ENCODE peak calls at places on chromosomes 11 and 22, in four cellular contexts. One of them, this sample, is unnamed.

GRCh38 chr11:34055218-34056000 is 3.9 kb downstream of the CAPRIN1 start:
- DNase-seq in pancreas: no peak
- DNase-seq in breast epithelium: no peak
- DNase-seq in tibial artery: no peak
- DNase-seq in this sample: no peak

GRCh38 chr22:18991138-18991432 is 55.0 kb upstream of the PRODH start:
- DNase-seq in breast epithelium: no peak
- DNase-seq in tibial artery: no peak
- DNase-seq in pancreas: no peak
- DNase-seq in this sample: no peak

GRCh38 chr11:112100457-112100856 is 13.8 kb downstream of the SDHD start:
- DNase-seq in pancreas: no peak
- DNase-seq in breast epithelium: no peak
- DNase-seq in tibial artery: no peak
- DNase-seq in this sample: no peak

GRCh38 chr11:57071829-57072228 is 83.1 kb downstream of the OR5AK2 start:
- DNase-seq in breast epithelium: no peak
- DNase-seq in tibial artery: no peak
- DNase-seq in pancreas: no peak
- DNase-seq in this sample: no peak

GRCh38 chr22:40463727-40464126 is 93.3 kb downstream of the SGSM3 start:
- DNase-seq in breast epithelium: no peak
- DNase-seq in tibial artery: no peak
- DNase-seq in pancreas: no peak
- DNase-seq in this sample: no peak

GRCh38 chr11:58164990-58165389 is 23.9 kb upstream of the OR9Q2 start:
- DNase-seq in pancreas: no peak
- DNase-seq in tibial artery: no peak
- DNase-seq in breast epithelium: no peak
- DNase-seq in this sample: no peak

GRCh38 chr11:36719708-36720107 is 121.7 kb upstream of the RAG2 start:
- DNase-seq in pancreas: no peak
- DNase-seq in breast epithelium: no peak
- DNase-seq in tibial artery: no peak
- DNase-seq in this sample: no peak

GRCh38 chr22:37061611-37062365 is 10.2 kb downstream of the KCTD17 start:
- DNase-seq in pancreas: no peak
- DNase-seq in breast epithelium: no peak
- DNase-seq in tibial artery: no peak
- DNase-seq in this sample: no peak

GRCh38 chr11:20027546-20028014 is 132.7 kb downstream of the DBX1 start:
- DNase-seq in pancreas: no peak
- DNase-seq in tibial artery: no peak
- DNase-seq in breast epithelium: no peak
- DNase-seq in this sample: no peak

GRCh38 chr11:86220654-86221053 is 23.9 kb upstream of the EED start:
- DNase-seq in tibial artery: no peak
- DNase-seq in pancreas: no peak
- DNase-seq in breast epithelium: no peak
- DNase-seq in this sample: no peak

GRCh38 chr22:30868663-30869385 is 99.8 kb downstream of the MORC2 start:
- DNase-seq in breast epithelium: no peak
- DNase-seq in tibial artery: peak
- DNase-seq in pancreas: no peak
- DNase-seq in this sample: no peak

GRCh38 chr11:113248702-113249490 is 65.5 kb upstream of the TTC12 start:
- DNase-seq in breast epithelium: no peak
- DNase-seq in pancreas: no peak
- DNase-seq in tibial artery: no peak
- DNase-seq in this sample: no peak

GRCh38 chr11:123354371-123354770 is 75.7 kb upstream of the GRAMD1B start:
- DNase-seq in breast epithelium: no peak
- DNase-seq in tibial artery: no peak
- DNase-seq in pancreas: no peak
- DNase-seq in this sample: no peak

GRCh38 chr11:2533642-2534115 is 88.9 kb downstream of the KCNQ1 start:
- DNase-seq in pancreas: peak
- DNase-seq in breast epithelium: peak
- DNase-seq in tibial artery: peak
- DNase-seq in this sample: peak

GRCh38 chr11:86577663-86578636 is 94.5 kb downstream of the ME3 start:
- DNase-seq in tibial artery: peak
- DNase-seq in breast epithelium: peak
- DNase-seq in pancreas: peak
- DNase-seq in this sample: peak

GRCh38 chr11:119377961-119378667 is 3.4 kb downstream of the USP2 start:
- DNase-seq in tibial artery: no peak
- DNase-seq in pancreas: no peak
- DNase-seq in breast epithelium: no peak
- DNase-seq in this sample: no peak

GRCh38 chr11:63462126-63462525 is 28.8 kb downstream of the PLAAT5 start:
- DNase-seq in breast epithelium: no peak
- DNase-seq in pancreas: no peak
- DNase-seq in tibial artery: no peak
- DNase-seq in this sample: no peak

GRCh38 chr22:44440224-44441160 is 57.5 kb downstream of the RTL6 start:
- DNase-seq in breast epithelium: no peak
- DNase-seq in tibial artery: peak
- DNase-seq in pancreas: no peak
- DNase-seq in this sample: no peak

GRCh38 chr22:44091021-44091721 is 67.1 kb downstream of the PARVB start:
- DNase-seq in pancreas: no peak
- DNase-seq in breast epithelium: no peak
- DNase-seq in tibial artery: no peak
- DNase-seq in this sample: no peak

GRCh38 chr11:36361901-36362391 is 65.9 kb downstream of the PRR5L start:
- DNase-seq in tibial artery: peak
- DNase-seq in breast epithelium: no peak
- DNase-seq in pancreas: no peak
- DNase-seq in this sample: no peak

GRCh38 chr11:116384407-116384806 is 388.4 kb downstream of the BUD13 start:
- DNase-seq in tibial artery: no peak
- DNase-seq in pancreas: no peak
- DNase-seq in breast epithelium: no peak
- DNase-seq in this sample: no peak

GRCh38 chr11:117876049-117876340 is 463 bp downstream of the FXYD6 start:
- DNase-seq in pancreas: no peak
- DNase-seq in breast epithelium: no peak
- DNase-seq in tibial artery: no peak
- DNase-seq in this sample: no peak

GRCh38 chr11:119742263-119742861 is 13.4 kb upstream of the NECTIN1 start:
- DNase-seq in breast epithelium: no peak
- DNase-seq in tibial artery: no peak
- DNase-seq in pancreas: no peak
- DNase-seq in this sample: no peak

GRCh38 chr11:69319255-69320106 is 25.5 kb downstream of the MYEOV start:
- DNase-seq in pancreas: no peak
- DNase-seq in breast epithelium: no peak
- DNase-seq in tibial artery: no peak
- DNase-seq in this sample: no peak

GRCh38 chr11:134661660-134662059 is 249.6 kb upstream of the B3GAT1 start:
- DNase-seq in breast epithelium: no peak
- DNase-seq in pancreas: no peak
- DNase-seq in tibial artery: peak
- DNase-seq in this sample: no peak

GRCh38 chr11:86745571-86745970 is 54.8 kb upstream of the PRSS23 start:
- DNase-seq in breast epithelium: no peak
- DNase-seq in pancreas: no peak
- DNase-seq in tibial artery: no peak
- DNase-seq in this sample: no peak

GRCh38 chr11:75939992-75940391 is 125.0 kb downstream of the UVRAG start:
- DNase-seq in breast epithelium: no peak
- DNase-seq in pancreas: no peak
- DNase-seq in tibial artery: no peak
- DNase-seq in this sample: no peak

GRCh38 chr11:123561046-123561781 is 93.2 kb downstream of the SCN3B start:
- DNase-seq in pancreas: no peak
- DNase-seq in tibial artery: no peak
- DNase-seq in breast epithelium: peak
- DNase-seq in this sample: no peak

GRCh38 chr22:46737105-46737975 is 712 bp downstream of the CERK start:
- DNase-seq in pancreas: peak
- DNase-seq in breast epithelium: peak
- DNase-seq in tibial artery: no peak
- DNase-seq in this sample: no peak

GRCh38 chr22:37906364-37907008 is 389 bp downstream of the MICALL1 start:
- DNase-seq in breast epithelium: no peak
- DNase-seq in pancreas: peak
- DNase-seq in tibial artery: no peak
- DNase-seq in this sample: no peak

GRCh38 chr11:107102692-107103463 is 84.6 kb upstream of the GUCY1A2 start:
- DNase-seq in pancreas: no peak
- DNase-seq in tibial artery: no peak
- DNase-seq in breast epithelium: no peak
- DNase-seq in this sample: no peak

GRCh38 chr22:49760280-49760629 is 67.4 kb downstream of the BRD1 start:
- DNase-seq in tibial artery: no peak
- DNase-seq in breast epithelium: no peak
- DNase-seq in pancreas: no peak
- DNase-seq in this sample: no peak

GRCh38 chr11:12827929-12828812 is 153.9 kb downstream of the TEAD1 start:
- DNase-seq in tibial artery: no peak
- DNase-seq in pancreas: no peak
- DNase-seq in breast epithelium: no peak
- DNase-seq in this sample: no peak

GRCh38 chr11:6248248-6248647 is 9.4 kb downstream of the CNGA4 start:
- DNase-seq in breast epithelium: no peak
- DNase-seq in tibial artery: no peak
- DNase-seq in pancreas: no peak
- DNase-seq in this sample: no peak

GRCh38 chr11:6320411-6321207 is at the start of gene CAVIN3:
- DNase-seq in tibial artery: peak
- DNase-seq in pancreas: peak
- DNase-seq in breast epithelium: peak
- DNase-seq in this sample: peak

DNA sequence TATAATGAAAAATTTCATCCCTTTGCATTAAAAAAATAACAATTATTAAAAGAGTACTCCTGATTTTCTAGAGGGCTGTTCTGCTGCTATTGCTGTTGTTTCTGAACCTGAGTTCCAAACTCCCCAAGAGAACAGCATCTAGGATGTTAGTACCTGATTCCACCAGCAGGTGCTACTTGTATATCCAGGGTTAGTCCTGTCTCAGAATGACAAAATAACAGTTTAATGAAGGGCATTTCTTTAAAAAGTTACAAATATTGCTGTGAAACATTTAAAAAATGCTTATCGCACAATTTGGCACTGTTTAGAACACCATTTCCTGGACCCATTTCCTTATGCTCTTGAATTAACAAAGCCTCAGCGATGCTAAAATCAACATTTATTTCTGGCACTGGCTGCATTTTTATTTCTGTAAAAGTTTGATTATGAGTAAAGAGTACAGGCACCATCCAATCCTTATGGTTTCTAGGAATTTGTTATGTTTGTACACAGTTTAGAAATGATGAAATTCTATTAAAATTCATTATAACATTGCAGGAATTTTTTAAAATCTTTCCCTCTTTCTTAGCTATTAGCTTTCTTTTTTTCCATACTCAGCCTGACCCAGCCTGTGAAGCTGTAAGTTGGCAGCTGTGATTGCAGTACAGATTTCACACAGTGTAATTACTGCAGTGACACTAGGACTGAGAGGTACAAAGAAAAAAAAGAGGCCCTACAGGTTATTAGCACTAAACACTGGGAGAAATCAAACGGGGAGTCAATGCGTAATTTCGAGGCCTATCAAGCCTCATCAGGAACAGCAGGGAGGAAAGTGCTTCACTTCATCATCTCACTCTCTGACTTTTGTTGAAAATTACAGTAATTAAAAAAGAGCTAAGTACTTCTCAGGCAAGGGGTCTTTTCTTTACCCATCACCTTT is 208.8 kb downstream of the DCDC1 start:
- DNase-seq in tibial artery: no peak
- DNase-seq in pancreas: no peak
- DNase-seq in breast epithelium: no peak
- DNase-seq in this sample: no peak
- TF ChIP-seq CTCF in tibial artery: no peak
- TF ChIP-seq CTCF in pancreas: peak
- TF ChIP-seq CTCF in breast epithelium: no peak
- TF ChIP-seq CTCF in this sample: no peak

GRCh38 chr11:78987748-78988147 is 413.1 kb upstream of the NARS2 start:
- DNase-seq in tibial artery: no peak
- DNase-seq in breast epithelium: no peak
- DNase-seq in pancreas: no peak
- DNase-seq in this sample: no peak
- TF ChIP-seq CTCF in tibial artery: no peak
- TF ChIP-seq CTCF in breast epithelium: no peak
- TF ChIP-seq CTCF in pancreas: no peak
- TF ChIP-seq CTCF in this sample: no peak

GRCh38 chr11:60251485-60252207 is 8.7 kb upstream of the MS4A4E start:
- DNase-seq in pancreas: no peak
- DNase-seq in breast epithelium: no peak
- DNase-seq in tibial artery: no peak
- DNase-seq in this sample: no peak
- TF ChIP-seq CTCF in pancreas: no peak
- TF ChIP-seq CTCF in breast epithelium: peak
- TF ChIP-seq CTCF in tibial artery: peak
- TF ChIP-seq CTCF in this sample: no peak

DNA sequence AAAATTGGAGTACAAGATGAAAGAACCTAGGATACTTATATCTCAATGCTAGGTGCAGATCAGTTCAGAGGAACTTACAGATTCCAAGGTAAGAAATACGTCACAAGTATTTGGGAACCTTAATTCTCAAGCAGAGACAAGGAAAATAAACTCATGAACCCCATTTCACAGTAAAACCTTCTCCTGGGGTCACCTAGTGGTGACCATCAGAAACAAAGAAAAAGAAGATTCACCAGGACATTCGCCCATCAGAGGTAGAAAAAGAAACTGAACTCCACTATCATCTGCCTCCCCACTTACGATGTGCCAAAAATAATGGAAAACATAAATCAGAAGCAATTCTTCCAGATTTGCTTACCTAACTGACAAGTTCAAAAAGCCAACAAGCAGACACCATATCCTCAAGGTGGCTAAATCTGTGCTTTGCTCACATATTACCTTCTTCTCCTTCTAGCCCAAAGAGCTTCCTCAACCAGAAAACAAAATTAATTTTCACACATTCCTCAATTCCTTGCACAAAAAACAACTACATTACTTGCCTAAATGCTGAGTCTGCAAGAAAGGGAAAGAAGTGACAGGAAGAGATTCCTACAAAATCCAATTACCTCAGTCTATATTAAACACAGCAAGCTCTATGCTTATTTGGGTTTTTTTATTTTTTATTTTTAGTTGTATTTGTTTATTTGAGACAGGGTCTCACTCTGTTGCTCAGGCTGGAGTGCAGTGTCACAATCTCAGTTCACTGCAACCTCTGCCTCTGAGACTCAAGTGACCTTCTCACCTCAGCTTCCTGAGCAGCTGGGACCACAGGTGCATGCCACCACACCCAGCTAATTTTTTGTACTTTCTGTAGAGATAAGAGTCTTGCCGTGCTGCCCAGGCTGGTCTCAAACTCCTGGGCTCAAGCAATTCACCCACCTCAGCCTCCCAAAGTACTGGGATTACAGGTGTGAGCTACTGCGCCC is 4.7 kb downstream of the DENND5A start:
- DNase-seq in breast epithelium: no peak
- DNase-seq in pancreas: no peak
- DNase-seq in tibial artery: peak
- DNase-seq in this sample: no peak
- TF ChIP-seq CTCF in breast epithelium: no peak
- TF ChIP-seq CTCF in pancreas: no peak
- TF ChIP-seq CTCF in tibial artery: no peak
- TF ChIP-seq CTCF in this sample: no peak

GRCh38 chr11:72924568-72925190 is 110.5 kb downstream of the ATG16L2 start:
- DNase-seq in pancreas: no peak
- DNase-seq in tibial artery: no peak
- DNase-seq in breast epithelium: no peak
- DNase-seq in this sample: no peak
- TF ChIP-seq CTCF in pancreas: peak
- TF ChIP-seq CTCF in tibial artery: peak
- TF ChIP-seq CTCF in breast epithelium: peak
- TF ChIP-seq CTCF in this sample: no peak

This sample was measured in omental fat pad.